ENCODE peak calls at places on chromosomes 3 and 15, in seven cellular contexts. U is ovary, O is suprapubic skin, D is H1, Z is tibial nerve, Y is sigmoid colon, G is HepG2. M is an unnamed sample.

GRCh38 chr3:31532587-31533168 is at the start of gene STT3B:
- DNase-seq in U (no peak), Y (peak; percentile 90), Z (peak; percentile 56), G (peak; percentile 62), D (no peak), O (peak; percentile 90), M (peak; percentile 86)

GRCh38 chr3:53821631-53822068 is 24.6 kb downstream of the CHDH start:
- DNase-seq in G (no peak), Z (no peak), Y (peak; percentile 44), D (no peak), U (no peak), O (peak; percentile 37), M (no peak)

GRCh38 chr15:83225449-83225848 is 17.8 kb upstream of the HDGFL3 start:
- DNase-seq in Y (no peak), O (no peak), G (no peak), Z (no peak), D (no peak), U (no peak), M (no peak)

GRCh38 chr15:52112203-52112750 is 298 bp downstream of the BCL2L10 start:
- DNase-seq in Y (no peak), O (no peak), G (no peak), U (no peak), D (no peak), Z (no peak), M (no peak)

GRCh38 chr3:171459130-171459941 is 869 bp downstream of the TNIK start:
- DNase-seq in Z (peak; percentile 17), Y (peak; percentile 71), O (no peak), G (no peak), D (peak; percentile 70), U (peak; percentile 27), M (peak; percentile 13)

GRCh38 chr15:72827216-72827615 is 43.7 kb upstream of the ADPGK start:
- DNase-seq in G (no peak), U (no peak), D (no peak), Y (no peak), Z (no peak), O (peak; percentile 18), M (no peak)

GRCh38 chr15:66701422-66702034 is 508 bp upstream of the SMAD6 start:
- DNase-seq in D (peak; percentile 83), Y (peak; percentile 73), U (peak; percentile 69), G (peak; percentile 42), O (no peak), Z (no peak), M (peak; percentile 82)

GRCh38 chr3:55709411-55709997 is 222.4 kb upstream of the WNT5A start:
- DNase-seq in O (no peak), G (no peak), D (no peak), Y (peak; percentile 60), U (peak; percentile 54), Z (no peak), M (no peak)

GRCh38 chr3:14451844-14452533 is 49.6 kb downstream of the SLC6A6 start:
- DNase-seq in G (peak; percentile 76), Z (peak; percentile 81), D (no peak), U (peak; percentile 85), Y (peak; percentile 94), O (peak; percentile 88), M (peak; percentile 91)

GRCh38 chr3:174438501-174439156 is 420.5 kb upstream of the NAALADL2 start:
- DNase-seq in Y (no peak), G (no peak), O (no peak), D (no peak), U (no peak), Z (no peak), M (no peak)

GRCh38 chr3:13628841-13629551 is 80.1 kb downstream of the FBLN2 start:
- DNase-seq in O (no peak), U (no peak), G (no peak), Y (no peak), Z (no peak), D (no peak), M (no peak)

GRCh38 chr15:74519311-74519710 is 21.7 kb upstream of the ARID3B start:
- DNase-seq in U (no peak), Z (no peak), G (no peak), Y (no peak), O (no peak), D (no peak), M (no peak)

GRCh38 chr15:77944002-77944867 is 133.3 kb downstream of the TBC1D2B start:
- DNase-seq in Z (peak; percentile 80), O (peak; percentile 96), G (peak; percentile 88), D (peak; percentile 81), U (peak; percentile 82), Y (peak; percentile 93), M (no peak)

GRCh38 chr3:52231502-52232278 is 6.2 kb upstream of the TLR9 start:
- DNase-seq in O (no peak), G (no peak), U (peak; percentile 72), Y (no peak), Z (peak; percentile 60), D (peak; percentile 97), M (peak; percentile 62)

GRCh38 chr3:103127737-103128136 is 692.9 kb downstream of the ZPLD1 start:
- DNase-seq in Y (no peak), Z (no peak), G (no peak), U (no peak), O (no peak), D (no peak), M (no peak)

GRCh38 chr3:7306900-7307299 is 446.0 kb downstream of the GRM7 start:
- DNase-seq in D (no peak), Y (no peak), Z (no peak), G (no peak), O (no peak), U (no peak), M (no peak)

GRCh38 chr15:36414670-36415069 is 164.8 kb upstream of the CDIN1 start:
- DNase-seq in Z (no peak), Y (no peak), D (no peak), O (no peak), U (no peak), G (no peak), M (no peak)

GRCh38 chr3:105836533-105836932 is 32.3 kb downstream of the CBLB start:
- DNase-seq in Z (no peak), U (no peak), O (no peak), G (peak; percentile 20), Y (no peak), D (no peak), M (no peak)

DNA sequence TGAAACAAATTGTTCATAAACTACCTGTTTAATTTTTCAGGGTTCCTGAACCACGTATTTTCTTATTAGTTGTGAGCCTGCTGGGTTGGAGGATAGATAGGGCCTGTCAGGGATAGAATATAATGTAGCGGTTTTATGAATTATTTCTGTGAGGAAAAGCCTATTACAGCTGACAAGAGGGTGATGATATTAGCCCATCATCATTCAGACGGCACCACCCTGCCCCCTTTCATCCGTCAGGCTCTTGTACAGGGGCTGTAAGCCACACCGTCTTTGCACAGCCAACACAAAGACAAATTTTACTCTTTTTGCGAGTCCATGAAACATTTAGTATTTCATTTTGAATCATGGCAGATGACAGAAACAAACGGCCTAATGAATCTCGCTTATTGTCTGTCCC is 335.3 kb upstream of the TMCO5A start:
- DNase-seq in Z (no peak), G (no peak), D (no peak), O (no peak), U (no peak), Y (no peak), M (no peak)
- TF ChIP-seq EP300 in Z (no peak), G (no peak), D (no peak), O (no peak), U (no peak), Y (no peak), M (no peak)

GRCh38 chr15:71515375-71516186 is 294.8 kb upstream of the NR2E3 start:
- DNase-seq in Z (no peak), O (no peak), D (no peak), U (no peak), G (no peak), Y (no peak), M (peak; percentile 25)
- TF ChIP-seq EP300 in Z (no peak), O (no peak), D (no peak), U (no peak), G (no peak), Y (no peak), M (no peak)

DNA sequence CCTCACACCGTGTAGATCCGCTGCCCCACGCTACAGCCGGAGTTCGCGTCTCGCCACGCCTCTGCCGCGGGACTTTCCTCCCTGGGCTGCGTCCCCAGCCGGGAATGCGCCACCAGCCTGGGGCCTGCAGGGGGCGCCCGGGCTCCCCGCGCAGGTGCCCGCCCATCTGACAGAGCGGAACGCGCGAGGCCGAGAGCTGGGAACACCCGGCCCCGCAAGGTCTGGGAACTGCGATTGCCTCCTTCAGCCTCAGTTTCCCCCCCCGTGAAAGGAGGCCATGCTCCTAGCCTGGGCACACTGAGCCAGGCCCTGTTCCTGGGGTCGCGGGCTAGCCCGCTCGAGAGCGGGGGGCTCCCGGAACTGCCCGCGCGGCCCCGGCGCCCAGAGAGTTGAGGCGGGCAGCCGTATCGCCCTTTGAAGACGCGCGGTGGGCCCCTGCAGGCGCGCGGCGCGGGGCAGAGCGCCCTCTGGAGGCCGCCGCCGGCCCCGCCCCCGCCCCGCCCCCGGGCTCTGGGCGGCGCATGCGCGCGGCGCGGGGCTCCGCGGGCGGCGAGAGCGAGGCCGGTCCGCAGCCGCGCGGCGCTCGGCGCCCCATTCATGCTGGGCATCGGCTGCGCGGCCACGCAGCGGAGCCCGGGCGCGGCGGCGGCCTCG is at the start of gene PLXNA1:
- DNase-seq in O (no peak), Y (peak; percentile 88), D (peak; percentile 94), U (peak; percentile 73), G (peak; percentile 44), Z (peak; percentile 38), M (peak; percentile 81)
- TF ChIP-seq EP300 in O (no peak), Y (no peak), D (no peak), U (no peak), G (no peak), Z (peak; percentile 32), M (no peak)

GRCh38 chr3:50320853-50321145 is 1.7 kb downstream of the HYAL2 start:
- DNase-seq in Z (no peak), O (no peak), Y (no peak), G (no peak), D (no peak), U (no peak), M (no peak)

GRCh38 chr3:50321844-50322385 is 630 bp downstream of the HYAL2 start:
- DNase-seq in O (no peak), D (no peak), U (no peak), Y (no peak), Z (no peak), G (peak; percentile 90), M (no peak)

GRCh38 chr3:50322386-50323091 is at the start of gene HYAL2:
- DNase-seq in G (no peak), D (peak; percentile 76), Y (no peak), U (peak; percentile 89), O (no peak), Z (no peak), M (no peak)

GRCh38 chr3:50319872-50320625 is 2.5 kb downstream of the HYAL2 start:
- DNase-seq in G (no peak), U (peak; percentile 51), O (no peak), Y (no peak), D (no peak), Z (no peak), M (no peak)

DNA sequence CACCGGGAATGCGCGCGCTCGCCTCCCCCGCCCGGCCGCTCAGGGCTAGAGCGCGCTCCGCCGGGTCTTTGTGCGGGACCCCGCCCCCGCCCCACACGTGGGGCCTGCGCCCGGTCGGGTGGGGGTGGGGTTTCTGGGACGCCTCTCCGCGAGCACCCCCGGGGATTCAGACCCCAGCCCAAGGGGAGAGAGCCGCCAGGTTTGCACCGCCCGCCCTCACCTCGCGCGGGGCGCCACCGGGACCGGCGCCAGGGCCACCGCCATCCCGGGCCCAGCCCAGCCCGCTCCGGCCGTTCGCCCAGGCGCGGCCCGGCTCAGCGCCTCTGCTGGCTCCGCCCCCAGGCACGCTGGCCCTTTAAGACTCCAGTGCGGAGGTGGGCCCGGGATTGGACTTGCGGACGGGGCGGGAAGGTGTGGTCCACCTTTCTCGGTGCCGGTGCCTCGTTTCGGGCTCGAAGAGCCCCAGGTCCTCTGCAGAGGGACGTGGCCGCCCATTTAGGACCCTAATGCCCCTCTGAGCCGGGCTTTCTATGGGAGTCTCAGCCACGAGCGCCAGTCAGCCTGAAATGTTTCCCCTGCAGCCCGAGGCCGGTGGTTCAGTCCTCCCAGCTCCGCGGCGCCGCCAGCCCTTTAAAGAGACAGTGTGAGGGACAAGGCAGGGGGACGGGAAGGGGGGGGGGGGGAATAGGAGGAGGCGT is 1.2 kb downstream of the HYAL2 start:
- DNase-seq in G (peak; percentile 84), U (peak; percentile 90), D (peak; percentile 93), O (peak; percentile 95), Z (peak; percentile 84), Y (peak; percentile 95), M (peak; percentile 88)
- TF ChIP-seq EP300 in G (no peak), U (no peak), D (peak; percentile 97), O (no peak), Z (peak; percentile 76), Y (no peak), M (no peak)

M was measured in A549.